ENCODE peak calls at places on chromosome 12, in six cellular contexts. W is lower leg skin, O is AG08395, G is neural progenitor cell, H is GDM1, J is HTR-8/SVneo. S is an unnamed sample.

GRCh38 chr12:39846304-39846703 is 226.7 kb upstream of the ABCD2 start:
- DNase-seq in W (no peak), O (no peak), G (no peak), H (no peak), J (no peak), S (no peak)

GRCh38 chr12:54139030-54139429 is 49.8 kb downstream of the SMUG1 start:
- DNase-seq in W (no peak), O (peak), G (no peak), H (no peak), J (no peak), S (no peak)

GRCh38 chr12:113424915-113425823 is 3.0 kb downstream of the SDSL start:
- DNase-seq in W (peak), O (peak), G (peak), H (peak), J (peak), S (peak)

GRCh38 chr12:3313066-3313465 is 177.9 kb upstream of the PRMT8 start:
- DNase-seq in W (no peak), O (peak), G (no peak), H (no peak), J (no peak), S (no peak)

GRCh38 chr12:74454109-74454508 is 83.5 kb upstream of the ATXN7L3B start:
- DNase-seq in W (no peak), O (no peak), G (no peak), H (no peak), J (no peak), S (no peak)

GRCh38 chr12:70885952-70886351 is 34.6 kb downstream of the PTPRR start:
- DNase-seq in W (no peak), O (no peak), G (no peak), H (no peak), J (no peak), S (no peak)

GRCh38 chr12:512933-513332 is 53.2 kb downstream of the B4GALNT3 start:
- DNase-seq in W (no peak), O (no peak), G (no peak), H (no peak), J (no peak), S (no peak)

GRCh38 chr12:80936642-80937390 is 918 bp downstream of the LIN7A start:
- DNase-seq in W (peak), O (peak), G (peak), H (no peak), J (peak), S (peak)

GRCh38 chr12:65881348-65881961 is 57.2 kb downstream of the HMGA2 start:
- DNase-seq in W (no peak), O (peak), G (peak), H (no peak), J (no peak), S (peak)

GRCh38 chr12:113860950-113861349 is 105.2 kb downstream of the RBM19 start:
- DNase-seq in W (no peak), O (peak), G (no peak), H (no peak), J (peak), S (peak)

GRCh38 chr12:16198884-16199283 is 78.6 kb downstream of the SLC15A5 start:
- DNase-seq in W (no peak), O (no peak), G (peak), H (no peak), J (no peak), S (peak)

GRCh38 chr12:114692558-114693531 is 8.9 kb upstream of the TBX3 start:
- DNase-seq in W (no peak), O (peak), G (peak), H (no peak), J (no peak), S (peak)

GRCh38 chr12:93146278-93146939 is 217.3 kb upstream of the EEA1 start:
- DNase-seq in W (no peak), O (no peak), G (no peak), H (no peak), J (no peak), S (no peak)

GRCh38 chr12:85531345-85531744 is 251.3 kb downstream of the ALX1 start:
- DNase-seq in W (no peak), O (no peak), G (no peak), H (no peak), J (no peak), S (no peak)

GRCh38 chr12:61523276-61523992 is 736.8 kb upstream of the USP15 start:
- DNase-seq in W (no peak), O (no peak), G (peak), H (no peak), J (no peak), S (peak)

GRCh38 chr12:54723653-54724256 is 75.6 kb upstream of the DCD start:
- DNase-seq in W (no peak), O (no peak), G (peak), H (peak), J (no peak), S (peak)

GRCh38 chr12:124411291-124411878 is 116.5 kb downstream of the RFLNA start:
- DNase-seq in W (peak), O (peak), G (peak), H (no peak), J (peak), S (no peak)

GRCh38 chr12:19971881-19972280 is 396.5 kb upstream of the PDE3A start:
- DNase-seq in W (no peak), O (no peak), G (no peak), H (no peak), J (no peak), S (no peak)

GRCh38 chr12:4274960-4275868 is 1.7 kb downstream of the CCND2 start:
- DNase-seq in W (peak), O (no peak), G (peak), H (no peak), J (no peak), S (peak)

GRCh38 chr12:67649165-67650126 is 901 bp downstream of the DYRK2 start:
- DNase-seq in W (peak), O (no peak), G (peak), H (no peak), J (no peak), S (peak)

GRCh38 chr12:73902270-73902669 is 635.4 kb upstream of the ATXN7L3B start:
- DNase-seq in W (no peak), O (no peak), G (no peak), H (no peak), J (no peak), S (no peak)

GRCh38 chr12:8664228-8664963 is 1.8 kb upstream of the MFAP5 start:
- DNase-seq in W (peak), O (peak), G (no peak), H (no peak), J (no peak), S (no peak)

GRCh38 chr12:89470741-89471504 is 53.7 kb downstream of the GALNT4 start:
- DNase-seq in W (no peak), O (peak), G (peak), H (peak), J (no peak), S (no peak)

GRCh38 chr12:120342567-120343537 is 15.3 kb upstream of the PLA2G1B start:
- DNase-seq in W (no peak), O (no peak), G (no peak), H (no peak), J (no peak), S (no peak)

GRCh38 chr12:42794811-42795210 is 205.3 kb upstream of the PRICKLE1 start:
- DNase-seq in W (no peak), O (peak), G (no peak), H (no peak), J (no peak), S (no peak)

GRCh38 chr12:16384732-16385131 is 37.3 kb downstream of the MGST1 start:
- DNase-seq in W (no peak), O (no peak), G (no peak), H (no peak), J (no peak), S (no peak)

GRCh38 chr12:64389154-64389553 is 1.4 kb downstream of the C12orf56 start:
- DNase-seq in W (no peak), O (no peak), G (no peak), H (no peak), J (no peak), S (no peak)

GRCh38 chr12:120960657-120961056 is 17.7 kb upstream of the HNF1A start:
- DNase-seq in W (no peak), O (no peak), G (no peak), H (no peak), J (no peak), S (no peak)

GRCh38 chr12:114339626-114340025 is 66.3 kb downstream of the TBX5 start:
- DNase-seq in W (no peak), O (peak), G (no peak), H (no peak), J (no peak), S (no peak)

GRCh38 chr12:122200541-122201175 is 2.9 kb upstream of the B3GNT4 start:
- DNase-seq in W (peak), O (no peak), G (peak), H (no peak), J (no peak), S (peak)

GRCh38 chr12:104130760-104131159 is 7.2 kb downstream of the NFYB start:
- DNase-seq in W (no peak), O (no peak), G (no peak), H (no peak), J (no peak), S (no peak)

S was measured in ELF-1.